ENCODE peak calls at places on chromosomes 4 and X, in eight cellular contexts. H, R, B, Y, E, V, U and A are unnamed samples.

GRCh38 chrX:12447448-12448154 is 309.3 kb downstream of the FRMPD4 start:
- DNase-seq in R (no peak), H (no peak), E (no peak), Y (no peak), V (no peak), U (peak), B (peak), A (no peak)

GRCh38 chr4:125433453-125433852 is 118.7 kb downstream of the FAT4 start:
- DNase-seq in B (peak), H (no peak), Y (no peak), U (peak), V (no peak), R (no peak), E (no peak), A (no peak)

GRCh38 chr4:39353478-39354177 is 12.5 kb downstream of the RFC1 start:
- DNase-seq in V (no peak), H (peak), Y (no peak), E (peak), B (no peak), R (no peak), U (peak), A (no peak)

GRCh38 chr4:188015025-188015778 is 19.6 kb downstream of the ZFP42 start:
- DNase-seq in V (no peak), B (no peak), U (peak), E (no peak), Y (no peak), R (no peak), H (no peak), A (no peak)

GRCh38 chr4:15003441-15003890 is 1.2 kb downstream of the CPEB2 start:
- DNase-seq in V (peak), E (peak), Y (peak), U (no peak), H (peak), R (no peak), B (no peak), A (no peak)

GRCh38 chr4:104966349-104967033 is 180.2 kb upstream of the TET2 start:
- DNase-seq in H (peak), V (no peak), Y (no peak), E (peak), B (no peak), U (no peak), R (no peak), A (no peak)

GRCh38 chr4:7396186-7396585 is 38.5 kb downstream of the PSAPL1 start:
- DNase-seq in Y (no peak), V (no peak), B (no peak), U (no peak), R (no peak), E (no peak), H (no peak), A (no peak)

GRCh38 chrX:46208225-46208854 is 336.9 kb downstream of the ZNF674 start:
- DNase-seq in E (no peak), V (no peak), H (peak), Y (no peak), R (no peak), U (peak), B (no peak), A (no peak)

GRCh38 chr4:107721436-107722090 is 1.5 kb upstream of the PAPSS1 start:
- DNase-seq in B (no peak), R (no peak), V (no peak), U (no peak), E (peak), H (peak), Y (no peak), A (no peak)

GRCh38 chr4:174522183-174523002 is at the start of gene HPGD:
- DNase-seq in V (peak), Y (peak), R (no peak), H (peak), E (peak), U (peak), B (no peak), A (no peak)

GRCh38 chrX:42704454-42704853 is 73.5 kb downstream of the PPP1R2C start:
- DNase-seq in R (no peak), U (no peak), H (no peak), V (no peak), B (no peak), E (no peak), Y (no peak), A (no peak)

GRCh38 chrX:3501833-3502535 is 155.5 kb upstream of the MXRA5 start:
- DNase-seq in V (no peak), B (no peak), U (peak), E (no peak), R (peak), Y (no peak), H (no peak), A (no peak)

GRCh38 chr4:158811704-158812103 is 42.9 kb downstream of the FNIP2 start:
- DNase-seq in U (peak), Y (peak), B (no peak), R (no peak), V (no peak), H (no peak), E (no peak), A (no peak)

GRCh38 chr4:151604238-151604637 is 156.6 kb downstream of the GATB start:
- DNase-seq in V (no peak), E (no peak), Y (no peak), R (peak), H (peak), B (peak), U (peak), A (no peak)

GRCh38 chr4:5808081-5808741 is 84.7 kb downstream of the CRMP1 start:
- DNase-seq in R (peak), Y (no peak), H (no peak), V (no peak), B (no peak), E (no peak), U (peak), A (peak)

GRCh38 chr4:164109517-164109916 is 615.0 kb downstream of the TMA16 start:
- DNase-seq in Y (no peak), V (no peak), H (no peak), U (peak), E (no peak), B (no peak), R (no peak), A (no peak)

GRCh38 chr4:96317924-96318323 is 478.0 kb downstream of the PDHA2 start:
- DNase-seq in Y (no peak), V (no peak), B (no peak), E (no peak), U (no peak), H (no peak), R (no peak), A (peak)

GRCh38 chr4:109977854-109978501 is 65.3 kb downstream of the EGF start:
- DNase-seq in B (peak), U (peak), H (peak), Y (no peak), V (no peak), R (peak), E (no peak), A (peak)

GRCh38 chr4:132195181-132195580 is 953.9 kb upstream of the PCDH10 start:
- DNase-seq in U (no peak), Y (no peak), B (peak), E (no peak), H (no peak), R (no peak), V (no peak), A (no peak)

GRCh38 chrX:130118396-130118795 is 8.1 kb upstream of the ELF4 start:
- DNase-seq in E (no peak), B (no peak), Y (no peak), V (no peak), R (no peak), H (no peak), U (no peak), A (no peak)

GRCh38 chrX:118717703-118718391 is 9.6 kb upstream of the IL13RA1 start:
- DNase-seq in U (no peak), V (no peak), B (no peak), H (no peak), R (no peak), Y (no peak), E (no peak), A (no peak)

GRCh38 chr4:82753725-82754410 is 44.7 kb downstream of the SCD5 start:
- DNase-seq in Y (peak), V (no peak), B (no peak), E (no peak), H (no peak), R (no peak), U (no peak), A (no peak)

GRCh38 chr4:175330236-175330635 is 412.1 kb downstream of the ADAM29 start:
- DNase-seq in R (no peak), Y (no peak), H (no peak), E (no peak), U (no peak), B (no peak), V (no peak), A (no peak)

GRCh38 chr4:177573487-177573886 is 131.2 kb upstream of the AGA start:
- DNase-seq in V (no peak), U (peak), B (peak), R (no peak), Y (no peak), E (no peak), H (no peak), A (no peak)

GRCh38 chr4:52789774-52790173 is 38.5 kb upstream of the ERVMER34-1 start:
- DNase-seq in V (no peak), Y (no peak), U (no peak), E (no peak), B (no peak), R (no peak), H (no peak), A (no peak)

GRCh38 chr4:185358514-185359433 is 37.0 kb downstream of the LRP2BP start:
- DNase-seq in Y (no peak), R (no peak), E (no peak), U (peak), B (no peak), H (no peak), V (no peak), A (no peak)

GRCh38 chr4:13543648-13544555 is at the start of gene NKX3-2:
- DNase-seq in E (no peak), R (no peak), V (no peak), B (no peak), H (no peak), Y (no peak), U (peak), A (no peak)

GRCh38 chrX:386768-387575 is at the start of gene PPP2R3B:
- DNase-seq in H (peak), R (no peak), B (no peak), Y (peak), E (peak), U (peak), V (no peak), A (no peak)

GRCh38 chr4:125705681-125706080 is 390.9 kb downstream of the FAT4 start:
- DNase-seq in U (no peak), B (no peak), E (no peak), R (no peak), Y (no peak), H (no peak), V (no peak), A (no peak)

GRCh38 chrX:150038977-150039599 is 100.8 kb upstream of the EOLA2 start:
- DNase-seq in R (no peak), B (no peak), H (no peak), Y (no peak), E (no peak), U (peak), V (no peak), A (no peak)

GRCh38 chr4:108834787-108835384 is 72.0 kb upstream of the ETNPPL start:
- DNase-seq in U (peak), E (no peak), B (no peak), Y (no peak), V (no peak), H (peak), R (no peak), A (peak)

GRCh38 chr4:68361146-68361589 is 11.3 kb upstream of the YTHDC1 start:
- DNase-seq in R (no peak), U (peak), H (no peak), Y (no peak), V (no peak), E (no peak), B (no peak), A (no peak)

GRCh38 chr4:113790478-113790877 is 28.9 kb upstream of the CAMK2D start:
- DNase-seq in R (no peak), E (no peak), H (no peak), B (no peak), U (no peak), Y (no peak), V (no peak), A (no peak)

GRCh38 chr4:5051210-5051691 is at the start of gene STK32B:
- DNase-seq in Y (peak), R (no peak), B (peak), E (peak), U (peak), V (no peak), H (peak), A (no peak)

GRCh38 chr4:44446801-44447562 is 1.6 kb downstream of the KCTD8 start:
- DNase-seq in Y (peak), B (no peak), H (no peak), E (no peak), R (no peak), U (no peak), V (no peak), A (no peak)

GRCh38 chrX:15157624-15158023 is 112.3 kb downstream of the ASB9 start:
- DNase-seq in U (no peak), E (no peak), V (no peak), H (no peak), R (no peak), Y (no peak), B (no peak), A (no peak)

GRCh38 chr4:7719354-7720174 is 220.1 kb downstream of the AFAP1 start:
- DNase-seq in H (no peak), V (no peak), B (no peak), U (no peak), R (no peak), E (peak), Y (peak), A (peak)

GRCh38 chrX:56268888-56269287 is 36.7 kb downstream of the KLF8 start:
- DNase-seq in H (no peak), E (no peak), U (no peak), R (no peak), Y (no peak), B (no peak), V (no peak), A (no peak)